ENCODE peak calls at places on chromosomes 4 and X, in five cellular contexts. A is CD4-positive, alpha-beta T cell; Q is astrocyte of the spinal cord; U is foreskin keratinocyte; F is endothelial cell of umbilical vein. M is an unnamed sample.

GRCh38 chr4:168755643-168756482 is 254.2 kb downstream of the CBR4 start:
- DNase-seq in A (no peak), Q (peak; percentile 67), U (peak; percentile 38), F (no peak), M (no peak)

GRCh38 chrX:40171513-40172168 is 73.9 kb upstream of the BCOR start:
- DNase-seq in A (peak; percentile 37), Q (peak; percentile 33), U (no peak), F (peak; percentile 25), M (no peak)

GRCh38 chr4:77001907-77002306 is 52.4 kb downstream of the SEPTIN11 start:
- DNase-seq in A (no peak), Q (peak; percentile 86), U (peak; percentile 49), F (peak; percentile 87), M (no peak)

GRCh38 chr4:148118179-148118578 is 324.0 kb downstream of the NR3C2 start:
- DNase-seq in A (no peak), Q (no peak), U (no peak), F (no peak), M (no peak)

GRCh38 chr4:30116401-30116800 is 603.8 kb upstream of the PCDH7 start:
- DNase-seq in A (no peak), Q (no peak), U (no peak), F (no peak), M (no peak)

GRCh38 chr4:169815606-169816005 is 57.9 kb upstream of the HPF1 start:
- DNase-seq in A (no peak), Q (no peak), U (peak; percentile 79), F (no peak), M (no peak)

GRCh38 chrX:130079824-130080406 is 30.4 kb downstream of the ELF4 start:
- DNase-seq in A (peak; percentile 38), Q (peak; percentile 63), U (peak; percentile 46), F (peak; percentile 71), M (no peak)

GRCh38 chr4:55781809-55782208 is 37.8 kb upstream of the EXOC1L start:
- DNase-seq in A (no peak), Q (no peak), U (no peak), F (no peak), M (no peak)

GRCh38 chr4:533318-534100 is 34.5 kb downstream of the PIGG start:
- DNase-seq in A (no peak), Q (no peak), U (no peak), F (no peak), M (no peak)

GRCh38 chr4:55351824-55352223 is 5.8 kb downstream of the SRD5A3 start:
- DNase-seq in A (no peak), Q (no peak), U (no peak), F (no peak), M (no peak)

DNA sequence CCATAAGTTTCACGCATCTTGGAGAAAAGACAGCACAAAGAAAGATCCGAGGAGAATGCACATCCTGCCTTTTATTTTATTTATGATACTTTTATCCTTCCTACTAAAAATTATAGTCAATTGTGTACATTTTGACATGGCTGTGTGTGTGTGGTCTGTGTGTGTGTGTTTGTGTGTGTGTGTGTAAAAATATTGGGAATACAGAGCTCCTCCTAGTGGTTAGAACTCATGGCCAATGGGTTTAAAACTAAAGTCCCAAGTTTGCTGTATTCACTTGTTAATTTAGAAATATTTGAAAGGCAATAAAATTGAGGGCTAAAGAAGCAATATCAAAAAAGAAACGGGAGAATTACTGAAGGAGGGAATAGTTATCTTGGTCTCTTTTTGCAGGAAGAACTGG is 47.5 kb downstream of the NKX6-1 start:
- DNase-seq in A (no peak), Q (peak; percentile 12), U (peak; percentile 7), F (peak; percentile 4), M (no peak)
- TF ChIP-seq CTCF in A (no peak), Q (peak; percentile 62), U (peak; percentile 59), F (peak; percentile 24), M (no peak)

GRCh38 chr4:26127001-26127400 is 193.8 kb upstream of the RBPJ start:
- DNase-seq in A (no peak), Q (no peak), U (no peak), F (no peak), M (no peak)

GRCh38 chr4:26127851-26128337 is 192.9 kb upstream of the RBPJ start:
- DNase-seq in A (no peak), Q (no peak), U (peak; percentile 84), F (no peak), M (no peak)

GRCh38 chr4:26122690-26123089 is 198.1 kb upstream of the RBPJ start:
- DNase-seq in A (no peak), Q (no peak), U (no peak), F (no peak), M (no peak)

GRCh38 chr4:26124753-26125236 is 196.0 kb upstream of the RBPJ start:
- DNase-seq in A (no peak), Q (no peak), U (no peak), F (no peak), M (no peak)

DNA sequence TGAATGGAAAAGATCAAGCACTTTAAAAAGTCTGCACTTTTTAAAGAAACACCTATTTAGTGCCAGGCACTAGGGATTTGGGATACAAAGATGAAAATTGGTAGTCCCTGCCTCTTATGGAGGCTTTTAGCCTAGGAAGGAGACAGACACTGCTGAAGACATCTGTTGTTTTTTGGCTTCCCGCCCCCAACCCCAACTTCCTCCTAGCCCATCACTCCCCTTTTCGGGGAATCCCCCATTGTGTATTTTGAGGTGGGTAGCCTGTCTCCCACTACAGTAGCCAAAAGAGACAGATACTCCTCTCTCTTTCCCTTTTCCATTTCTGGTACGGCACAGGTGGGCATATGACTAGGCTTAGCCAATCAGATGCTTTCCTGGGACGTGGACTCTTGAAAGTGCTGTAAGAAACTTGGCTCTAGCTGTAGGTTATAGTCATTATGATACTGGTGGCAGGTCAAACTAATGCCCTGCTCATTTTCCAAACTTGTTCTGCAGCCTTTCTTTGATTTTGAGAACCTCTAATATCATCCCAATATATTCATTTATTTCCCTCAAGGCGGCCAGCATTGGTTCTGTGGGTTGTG is 194.6 kb upstream of the RBPJ start:
- DNase-seq in A (no peak), Q (no peak), U (no peak), F (no peak), M (no peak)
- TF ChIP-seq CTCF in A (no peak), Q (no peak), U (no peak), F (no peak), M (no peak)

GRCh38 chr4:115906428-115906827 is 793.0 kb upstream of the NDST4 start:
- DNase-seq in A (no peak), Q (no peak), U (no peak), F (no peak), M (no peak)
- TF ChIP-seq CTCF in A (no peak), Q (no peak), U (no peak), F (no peak), M (no peak)

GRCh38 chrX:128106630-128107029 is 54.4 kb upstream of the ACTRT1 start:
- DNase-seq in A (no peak), Q (no peak), U (peak; percentile 1), F (peak; percentile 49), M (no peak)
- TF ChIP-seq CTCF in A (no peak), Q (no peak), U (no peak), F (peak; percentile 31), M (no peak)

GRCh38 chr4:53591372-53591892 is at the start of gene LNX1:
- DNase-seq in A (no peak), Q (no peak), U (peak; percentile 79), F (no peak), M (no peak)
- TF ChIP-seq CTCF in A (no peak), Q (no peak), U (peak; percentile 61), F (no peak), M (no peak)

GRCh38 chrX:12894074-12894691 is 12.2 kb upstream of the TLR8 start:
- DNase-seq in A (peak; percentile 30), Q (peak; percentile 29), U (no peak), F (peak; percentile 38), M (peak; percentile 19)
- TF ChIP-seq CTCF in A (peak; percentile 63), Q (peak; percentile 66), U (peak; percentile 55), F (peak; percentile 65), M (peak; percentile 67)

GRCh38 chrX:113473418-113473817 is 632.8 kb upstream of the AMOT start:
- DNase-seq in A (no peak), Q (no peak), U (no peak), F (no peak), M (no peak)
- TF ChIP-seq CTCF in A (no peak), Q (no peak), U (no peak), F (no peak), M (no peak)

DNA sequence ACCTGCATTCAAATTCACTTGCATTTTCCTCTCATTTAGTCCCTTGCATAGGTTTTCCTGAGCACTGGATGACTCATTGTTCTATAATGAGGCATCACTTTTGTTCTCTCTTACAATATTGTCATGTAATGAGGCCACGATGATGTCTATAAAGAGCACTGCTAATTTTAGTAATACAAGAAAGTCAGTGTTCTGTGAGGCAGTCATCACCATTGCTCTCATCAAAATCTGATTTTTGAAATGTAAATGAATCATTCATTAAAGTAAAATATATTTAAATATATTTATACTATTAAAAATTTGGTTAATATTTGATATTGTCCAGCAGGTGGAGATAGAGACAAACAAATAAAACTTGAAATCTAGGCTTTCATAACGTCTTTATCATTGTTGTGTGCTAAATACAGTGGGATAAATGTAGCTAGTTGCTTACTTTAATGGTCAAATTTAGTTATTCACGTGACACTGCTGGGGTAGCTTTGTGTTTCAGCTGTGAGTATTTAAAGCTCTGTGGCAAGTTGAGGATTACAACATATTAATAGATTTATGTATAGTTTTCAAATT is 15.4 kb downstream of the HMGB2 start:
- DNase-seq in A (no peak), Q (peak; percentile 74), U (peak; percentile 62), F (peak; percentile 67), M (no peak)
- TF ChIP-seq CTCF in A (peak; percentile 81), Q (peak; percentile 16), U (peak; percentile 65), F (no peak), M (peak; percentile 71)

GRCh38 chr4:25531272-25531671 is 124.4 kb upstream of the SLC34A2 start:
- DNase-seq in A (no peak), Q (no peak), U (no peak), F (no peak), M (no peak)
- TF ChIP-seq CTCF in A (no peak), Q (peak; percentile 22), U (peak; percentile 59), F (peak; percentile 23), M (no peak)